ENCODE peak calls at places on chromosomes 6 and 20, in nine cellular contexts. J, R, Z, K, C, Y, H, B and T are unnamed samples.

GRCh38 chr20:46872315-46873211 is 22.1 kb upstream of the EYA2 start:
- DNase-seq in J (no peak), R (no peak), Z (no peak), K (peak; percentile 27), C (no peak), Y (no peak), H (no peak), B (no peak), T (no peak)

GRCh38 chr20:4666001-4666470 is 55.7 kb upstream of the PRND start:
- DNase-seq in J (no peak), R (no peak), Z (no peak), K (no peak), C (no peak), Y (no peak), H (peak; percentile 23), B (no peak), T (no peak)

GRCh38 chr20:22293886-22294285 is 290.5 kb downstream of the FOXA2 start:
- DNase-seq in J (no peak), R (no peak), Z (no peak), K (no peak), C (no peak), Y (no peak), H (no peak), B (no peak), T (no peak)

GRCh38 chr20:8401491-8401890 is 269.4 kb downstream of the PLCB1 start:
- DNase-seq in J (no peak), R (no peak), Z (no peak), K (no peak), C (no peak), Y (no peak), H (no peak), B (no peak), T (no peak)

GRCh38 chr6:157099912-157100593 is 223.3 kb downstream of the TMEM242 start:
- DNase-seq in J (no peak), R (no peak), Z (no peak), K (peak; percentile 39), C (no peak), Y (no peak), H (no peak), B (no peak), T (no peak)

GRCh38 chr6:107578642-107579332 is 88.9 kb downstream of the SOBP start:
- DNase-seq in J (no peak), R (no peak), Z (no peak), K (no peak), C (no peak), Y (no peak), H (no peak), B (no peak), T (no peak)

GRCh38 chr20:37741055-37741454 is 47.2 kb downstream of the CTNNBL1 start:
- DNase-seq in J (no peak), R (no peak), Z (peak; percentile 33), K (no peak), C (no peak), Y (no peak), H (no peak), B (no peak), T (no peak)

GRCh38 chr20:32828029-32828666 is 8.4 kb downstream of the MAPRE1 start:
- DNase-seq in J (no peak), R (no peak), Z (no peak), K (no peak), C (no peak), Y (no peak), H (no peak), B (no peak), T (no peak)

GRCh38 chr6:133432021-133432989 is 191.1 kb downstream of the EYA4 start:
- DNase-seq in J (no peak), R (no peak), Z (no peak), K (no peak), C (no peak), Y (no peak), H (no peak), B (no peak), T (no peak)

GRCh38 chr20:1802385-1803215 is 92.6 kb upstream of the SIRPA start:
- DNase-seq in J (peak; percentile 78), R (no peak), Z (peak; percentile 67), K (peak; percentile 9), C (no peak), Y (peak; percentile 88), H (peak; percentile 56), B (peak; percentile 35), T (no peak)

GRCh38 chr6:102115911-102116310 is 722.4 kb downstream of the GRIK2 start:
- DNase-seq in J (no peak), R (no peak), Z (no peak), K (no peak), C (no peak), Y (no peak), H (no peak), B (no peak), T (no peak)

GRCh38 chr6:26045046-26045938 is 41.9 kb upstream of the HFE start:
- DNase-seq in J (peak; percentile 55), R (peak; percentile 86), Z (peak; percentile 99), K (no peak), C (peak; percentile 64), Y (peak; percentile 84), H (peak; percentile 80), B (peak; percentile 81), T (peak; percentile 95)

GRCh38 chr6:168506460-168506859 is 65.5 kb downstream of the SMOC2 start:
- DNase-seq in J (no peak), R (no peak), Z (no peak), K (no peak), C (no peak), Y (no peak), H (no peak), B (no peak), T (no peak)

GRCh38 chr6:41756354-41756753 is 9.2 kb upstream of the PGC start:
- DNase-seq in J (no peak), R (no peak), Z (no peak), K (no peak), C (no peak), Y (no peak), H (no peak), B (no peak), T (no peak)

GRCh38 chr6:112231609-112232060 is 22.7 kb downstream of the LAMA4 start:
- DNase-seq in J (no peak), R (no peak), Z (no peak), K (no peak), C (no peak), Y (no peak), H (no peak), B (no peak), T (no peak)

GRCh38 chr6:79079425-79080130 is 1.5 kb upstream of the PHIP start:
- DNase-seq in J (no peak), R (no peak), Z (no peak), K (no peak), C (no peak), Y (no peak), H (no peak), B (no peak), T (no peak)

DNA sequence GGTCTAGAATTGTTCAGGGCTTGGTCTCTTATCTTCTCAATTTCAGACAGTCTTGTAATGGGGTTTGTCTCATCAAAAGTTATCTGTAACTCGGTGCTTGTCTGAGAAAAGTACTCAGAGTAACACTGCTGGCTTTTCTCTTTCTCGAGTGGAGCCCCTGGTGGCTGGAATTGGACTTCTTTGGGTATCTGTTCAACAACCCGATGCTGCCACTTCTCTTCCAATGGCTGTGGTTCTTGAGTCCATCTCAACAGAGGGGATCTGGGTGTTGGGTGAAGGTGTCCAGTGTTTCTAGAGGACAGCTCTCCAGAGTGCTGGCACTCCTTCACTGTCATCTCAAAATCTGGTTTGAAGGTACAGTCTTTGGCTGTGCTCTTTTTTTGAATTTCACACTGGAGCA is 24.6 kb downstream of the DST start:
- DNase-seq in J (no peak), R (no peak), Z (no peak), K (peak; percentile 19), C (no peak), Y (no peak), H (no peak), B (no peak), T (no peak)
- TF ChIP-seq CTCF in J (no peak), R (no peak), Z (no peak), K (peak; percentile 35), C (no peak), Y (no peak), H (no peak), B (no peak), T (no peak)

DNA sequence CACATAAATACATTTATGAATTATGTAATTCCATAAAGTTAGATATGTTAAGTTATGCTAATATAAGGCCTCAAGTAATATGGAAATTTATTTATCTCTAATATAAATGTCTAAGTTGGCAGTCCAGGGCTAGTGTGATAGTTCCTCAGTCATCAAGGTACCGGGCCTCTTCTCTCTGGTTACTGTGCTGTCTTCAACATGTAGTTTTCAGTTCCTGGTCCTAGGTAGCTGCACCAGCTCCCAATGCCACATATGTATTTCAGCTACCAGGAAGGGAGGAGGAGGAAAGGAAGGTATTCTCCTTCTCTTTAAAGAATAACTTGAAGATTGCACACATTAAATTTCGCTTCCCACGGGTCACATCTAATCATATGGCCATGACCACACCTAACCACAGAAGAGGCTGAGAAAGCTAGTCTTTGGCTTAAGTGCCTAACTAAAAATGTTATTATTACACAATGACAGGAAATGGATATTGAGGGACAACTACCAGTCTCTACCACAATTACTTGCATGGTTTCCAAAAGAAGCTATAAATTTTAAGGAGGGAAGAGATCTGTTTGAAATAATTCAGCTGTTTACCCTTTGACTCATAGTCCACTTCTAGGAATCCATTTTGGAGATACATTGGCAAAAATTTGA is 68.6 kb downstream of the BCKDHB start:
- DNase-seq in J (no peak), R (no peak), Z (no peak), K (no peak), C (no peak), Y (no peak), H (no peak), B (no peak), T (no peak)
- TF ChIP-seq EP300 in J (no peak), R (no peak), Z (no peak), K (no peak), C (no peak), Y (no peak), H (no peak), B (no peak), T (no peak)

GRCh38 chr20:19056909-19057308 is 155.5 kb upstream of the SLC24A3 start:
- DNase-seq in J (no peak), R (no peak), Z (no peak), K (no peak), C (no peak), Y (no peak), H (no peak), B (no peak), T (peak; percentile 55)
- TF ChIP-seq CTCF in J (no peak), R (no peak), Z (peak; percentile 26), K (peak; percentile 18), C (no peak), Y (no peak), H (no peak), B (no peak), T (no peak)

DNA sequence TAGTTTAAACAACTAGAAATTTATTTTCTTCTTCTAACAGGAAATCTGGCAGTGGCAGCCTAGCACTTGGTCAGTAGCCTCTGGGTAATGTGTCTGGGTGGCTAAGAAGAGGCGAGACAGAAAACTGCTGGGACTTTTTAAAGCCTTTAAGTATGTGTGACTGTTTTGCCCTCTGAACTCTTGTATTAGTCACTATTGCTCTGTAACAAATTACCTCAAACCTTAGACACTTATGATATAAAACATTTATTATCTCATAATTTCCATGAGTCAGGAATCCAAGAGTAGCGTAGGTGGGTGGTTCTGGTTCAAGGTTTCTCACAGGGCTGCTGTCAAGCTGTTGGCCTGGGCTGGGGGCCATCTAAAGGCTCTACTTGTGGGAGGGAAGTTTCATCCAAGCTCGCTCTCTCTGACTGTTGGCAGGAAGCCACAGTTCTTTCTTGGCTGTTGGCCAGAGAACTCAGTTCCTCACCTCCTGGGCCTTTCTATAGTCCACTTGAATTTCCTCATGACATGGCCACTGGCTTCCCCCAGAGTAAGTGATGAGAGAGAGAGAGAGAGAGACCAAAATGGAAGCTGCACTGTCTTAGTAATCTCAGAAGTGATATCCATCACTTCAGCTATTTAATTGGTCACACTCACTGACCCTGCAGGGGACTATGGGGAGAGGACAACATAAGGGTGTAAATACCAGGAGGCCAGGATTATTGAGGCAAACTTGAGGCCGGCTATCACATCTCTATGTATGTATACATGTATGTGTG is 17.4 kb upstream of the TBC1D22B start:
- DNase-seq in J (no peak), R (peak; percentile 92), Z (peak; percentile 85), K (peak; percentile 77), C (peak; percentile 65), Y (no peak), H (peak; percentile 89), B (peak; percentile 99), T (peak; percentile 97)
- TF ChIP-seq EP300 in J (peak; percentile 36), R (no peak), Z (no peak), K (no peak), C (no peak), Y (no peak), H (peak; percentile 11), B (peak; percentile 87), T (no peak)